ENCODE peak calls at places on chromosomes 12 and 14, in ten cellular contexts. X is left ventricle myocardium inferior, S is HepG2, F is IMR-90, I is fibroblast of pulmonary artery, J is endothelial cell, R is thoracic aorta, W is lung, L is foreskin fibroblast, U is Calu3. Q is an unnamed sample.

GRCh38 chr12:102406033-102406584 is 74.3 kb downstream of the IGF1 start:
- DNase-seq in F (peak; percentile 15), U (no peak), X (peak; percentile 38), I (peak; percentile 22), J (no peak), R (no peak), W (no peak), L (peak; percentile 34), S (no peak), Q (no peak)

GRCh38 chr12:130754234-130755001 is 38.3 kb upstream of the RIMBP2 start:
- DNase-seq in R (no peak), F (no peak), J (no peak), S (no peak), L (no peak), W (no peak), U (no peak), I (no peak), X (no peak), Q (no peak)

GRCh38 chr14:32709072-32709471 is 229.6 kb upstream of the NPAS3 start:
- DNase-seq in R (no peak), F (peak; percentile 77), X (no peak), W (no peak), J (no peak), U (no peak), S (no peak), I (peak; percentile 93), L (peak; percentile 83), Q (no peak)

GRCh38 chr14:64190974-64191502 is 103.1 kb downstream of the ESR2 start:
- DNase-seq in R (no peak), I (no peak), J (no peak), X (no peak), F (peak; percentile 42), L (no peak), U (no peak), S (no peak), W (no peak), Q (no peak)

GRCh38 chr12:71626768-71627167 is 36.9 kb downstream of the ZFC3H1 start:
- DNase-seq in W (no peak), F (peak; percentile 65), R (no peak), X (no peak), I (peak; percentile 43), J (no peak), U (no peak), S (peak; percentile 45), L (peak; percentile 24), Q (no peak)

GRCh38 chr12:3046441-3047200 is 30.6 kb upstream of the TSPAN9 start:
- DNase-seq in R (no peak), W (peak; percentile 57), L (no peak), I (peak; percentile 51), F (no peak), X (peak; percentile 78), J (no peak), S (no peak), U (no peak), Q (no peak)

GRCh38 chr12:4956968-4957367 is 47.3 kb downstream of the KCNA1 start:
- DNase-seq in U (no peak), S (no peak), J (no peak), X (no peak), W (no peak), L (no peak), I (no peak), R (no peak), F (no peak), Q (no peak)

GRCh38 chr12:29317556-29318363 is 63.2 kb downstream of the ERGIC2 start:
- DNase-seq in R (no peak), J (peak; percentile 19), W (no peak), S (peak; percentile 62), U (peak; percentile 37), X (peak; percentile 38), L (peak; percentile 76), F (peak; percentile 30), I (peak; percentile 62), Q (no peak)

GRCh38 chr12:57738142-57738474 is 434 bp downstream of the AGAP2 start:
- DNase-seq in F (no peak), L (no peak), W (no peak), X (no peak), I (no peak), J (no peak), S (no peak), U (no peak), R (no peak), Q (no peak)

GRCh38 chr12:57735952-57736742 is 2.4 kb downstream of the AGAP2 start:
- DNase-seq in W (no peak), J (peak; percentile 61), U (peak; percentile 48), S (peak; percentile 37), R (no peak), X (peak; percentile 58), L (peak; percentile 70), I (peak; percentile 29), F (peak; percentile 37), Q (no peak)

GRCh38 chr12:57736743-57737466 is 1.6 kb downstream of the AGAP2 start:
- DNase-seq in U (no peak), S (no peak), F (no peak), I (no peak), R (no peak), L (no peak), W (no peak), X (no peak), J (no peak), Q (no peak)

GRCh38 chr12:57738661-57739237 is at the start of gene AGAP2:
- DNase-seq in F (no peak), W (no peak), U (no peak), J (peak; percentile 41), L (no peak), S (no peak), X (no peak), I (no peak), R (no peak), Q (no peak)

GRCh38 chr12:57737467-57738141 is 938 bp downstream of the AGAP2 start:
- DNase-seq in J (peak; percentile 48), L (peak; percentile 57), I (no peak), X (no peak), F (peak; percentile 7), R (no peak), U (no peak), S (no peak), W (no peak), Q (no peak)
- TF ChIP-seq CTCF in J (no peak), L (peak; percentile 30), I (peak; percentile 3), X (peak; percentile 39), F (peak; percentile 35), R (no peak), U (no peak), S (peak; percentile 41), W (no peak), Q (no peak)

GRCh38 chr14:91316761-91317160 is 72.3 kb upstream of the GPR68 start:
- DNase-seq in L (no peak), X (no peak), U (no peak), W (no peak), I (no peak), R (no peak), J (no peak), S (no peak), F (no peak), Q (no peak)

GRCh38 chr14:91315844-91316267 is 71.4 kb upstream of the GPR68 start:
- DNase-seq in U (no peak), L (no peak), X (no peak), S (no peak), J (no peak), F (no peak), I (no peak), W (no peak), R (no peak), Q (no peak)

GRCh38 chr14:91318911-91319310 is 74.4 kb upstream of the GPR68 start:
- DNase-seq in S (no peak), U (no peak), J (no peak), W (no peak), F (no peak), I (no peak), R (no peak), L (no peak), X (no peak), Q (no peak)

GRCh38 chr14:91320266-91320665 is 75.8 kb upstream of the GPR68 start:
- DNase-seq in R (no peak), S (no peak), U (no peak), W (no peak), F (no peak), L (no peak), X (no peak), I (no peak), J (no peak), Q (no peak)

DNA sequence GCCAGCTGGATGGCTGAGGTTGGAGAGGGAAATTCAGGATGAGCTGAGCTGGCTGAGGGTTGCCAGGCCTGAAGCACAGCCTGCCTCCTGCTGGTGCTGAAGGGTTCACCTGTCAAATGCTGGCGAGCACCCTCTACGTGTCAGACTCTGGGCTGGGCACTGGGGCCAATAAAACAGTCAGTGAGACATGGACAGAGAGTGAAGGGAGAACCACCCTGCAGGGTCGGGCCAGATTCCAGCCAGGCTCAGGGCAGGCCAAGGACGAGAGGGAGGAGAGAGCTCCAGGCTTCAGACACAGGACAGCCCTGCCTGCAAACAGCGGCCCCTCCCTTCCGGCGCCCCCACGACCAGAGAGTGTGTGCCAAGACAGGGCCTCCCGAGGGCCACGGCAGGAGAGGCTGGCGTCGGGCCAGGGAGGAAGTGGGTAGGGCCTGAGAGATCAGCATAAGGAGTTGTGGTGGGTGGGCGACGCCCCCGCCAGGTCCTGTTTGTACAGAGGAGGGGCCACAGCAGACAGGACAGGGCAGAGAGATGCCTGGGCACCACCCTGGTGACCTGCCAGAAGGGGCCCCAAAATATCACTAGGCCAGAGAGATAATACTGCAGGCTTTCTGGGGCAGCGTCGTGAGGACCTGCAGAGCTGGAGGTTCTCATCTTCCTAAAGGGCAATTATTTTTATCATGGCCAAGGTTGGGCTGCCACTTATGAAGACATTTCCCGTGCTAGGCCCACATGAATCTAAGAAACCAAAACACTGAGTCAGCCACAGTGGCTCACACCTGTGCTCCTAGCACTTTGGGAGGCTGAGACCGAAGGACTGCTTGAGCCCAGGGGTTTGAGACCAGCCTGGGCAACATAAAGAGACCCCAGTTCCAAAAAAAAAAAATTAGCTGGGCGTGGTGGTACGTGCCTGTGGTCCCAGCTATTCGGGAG is 73.1 kb upstream of the GPR68 start:
- DNase-seq in F (no peak), U (peak; percentile 81), L (no peak), I (peak; percentile 58), S (no peak), X (peak; percentile 82), R (no peak), W (peak; percentile 83), J (no peak), Q (no peak)
- TF ChIP-seq CTCF in F (no peak), U (no peak), L (no peak), I (peak; percentile 26), S (no peak), X (peak; percentile 26), R (no peak), W (no peak), J (no peak), Q (no peak)

DNA sequence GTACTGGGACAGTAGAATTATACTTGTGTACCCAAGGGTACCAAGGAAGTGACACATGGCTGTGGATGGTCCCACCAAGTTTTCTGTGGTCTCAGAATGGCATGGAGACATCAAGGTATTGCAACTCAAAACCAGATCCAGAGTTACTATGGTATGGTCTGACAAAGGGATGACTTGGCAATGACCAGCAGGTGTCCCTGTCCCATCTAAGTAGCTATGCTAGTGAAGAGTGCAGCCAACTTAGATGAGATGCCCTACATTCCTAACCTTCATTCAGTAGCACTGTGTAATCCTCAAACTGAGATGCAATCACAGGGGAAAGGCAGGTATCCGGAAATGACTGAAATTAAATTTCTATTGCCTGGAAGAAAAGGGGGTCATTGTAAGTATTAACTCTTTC is 188.7 kb upstream of the TMEM260 start:
- DNase-seq in I (no peak), S (no peak), J (no peak), U (no peak), W (no peak), L (no peak), R (no peak), F (no peak), X (no peak), Q (no peak)
- TF ChIP-seq CTCF in I (no peak), S (no peak), J (no peak), U (no peak), W (no peak), L (no peak), R (no peak), F (no peak), X (no peak), Q (no peak)

GRCh38 chr12:104187446-104188155 is 28.0 kb upstream of the TXNRD1 start:
- DNase-seq in U (peak; percentile 17), R (no peak), L (no peak), I (no peak), S (no peak), F (no peak), W (no peak), J (no peak), X (no peak), Q (no peak)

GRCh38 chr12:104190641-104191176 is 24.9 kb upstream of the TXNRD1 start:
- DNase-seq in W (no peak), I (no peak), U (no peak), S (no peak), L (no peak), J (no peak), R (no peak), X (no peak), F (no peak), Q (no peak)

GRCh38 chr12:104188534-104188933 is 27.0 kb upstream of the TXNRD1 start:
- DNase-seq in R (no peak), W (no peak), L (no peak), F (no peak), U (no peak), S (no peak), X (no peak), J (no peak), I (no peak), Q (no peak)

GRCh38 chr12:104190151-104190550 is 25.4 kb upstream of the TXNRD1 start:
- DNase-seq in L (peak; percentile 15), X (no peak), I (peak; percentile 33), F (peak; percentile 52), U (no peak), S (no peak), W (no peak), R (no peak), J (no peak), Q (no peak)
- TF ChIP-seq CTCF in L (no peak), X (no peak), I (no peak), F (no peak), U (no peak), S (no peak), W (no peak), R (no peak), J (no peak), Q (no peak)